ENCODE peak calls at places on chromosomes 12 and 14, in nine cellular contexts. S is IMR-90, U is A549, Z is body of pancreas, A is uterus, P is tibial nerve, H is ovary, Y is upper lobe of left lung, F is heart left ventricle. N is an unnamed sample.

GRCh38 chr14:35779368-35779767 is 29.7 kb downstream of the RALGAPA1 start:
- DNase-seq in S (no peak), U (no peak), Z (no peak), A (no peak), P (no peak), H (no peak), Y (no peak), F (no peak), N (no peak)

GRCh38 chr12:5439333-5439732 is 7.4 kb downstream of the NTF3 start:
- DNase-seq in S (peak; percentile 24), U (no peak), Z (no peak), A (no peak), P (no peak), H (no peak), Y (no peak), F (no peak), N (no peak)

GRCh38 chr12:100293017-100293416 is 26.0 kb downstream of the SCYL2 start:
- DNase-seq in S (no peak), U (no peak), Z (no peak), A (no peak), P (no peak), H (no peak), Y (no peak), F (no peak), N (no peak)

GRCh38 chr12:68158427-68158826 is 1.1 kb downstream of the IFNG start:
- DNase-seq in S (no peak), U (peak; percentile 15), Z (no peak), A (no peak), P (no peak), H (no peak), Y (no peak), F (no peak), N (no peak)

GRCh38 chr12:48247181-48247966 is 44.3 kb upstream of the OR10AD1 start:
- DNase-seq in S (no peak), U (no peak), Z (no peak), A (no peak), P (no peak), H (no peak), Y (no peak), F (no peak), N (no peak)

GRCh38 chr14:34359423-34360120 is 102.5 kb downstream of the SPTSSA start:
- DNase-seq in S (no peak), U (no peak), Z (no peak), A (no peak), P (no peak), H (no peak), Y (no peak), F (no peak), N (no peak)

GRCh38 chr14:56144176-56144575 is 26.0 kb downstream of the PELI2 start:
- DNase-seq in S (no peak), U (no peak), Z (no peak), A (no peak), P (no peak), H (no peak), Y (no peak), F (no peak), N (no peak)

GRCh38 chr14:69968151-69968550 is 88.9 kb downstream of the SMOC1 start:
- DNase-seq in S (peak; percentile 43), U (no peak), Z (no peak), A (no peak), P (no peak), H (no peak), Y (no peak), F (no peak), N (no peak)

DNA sequence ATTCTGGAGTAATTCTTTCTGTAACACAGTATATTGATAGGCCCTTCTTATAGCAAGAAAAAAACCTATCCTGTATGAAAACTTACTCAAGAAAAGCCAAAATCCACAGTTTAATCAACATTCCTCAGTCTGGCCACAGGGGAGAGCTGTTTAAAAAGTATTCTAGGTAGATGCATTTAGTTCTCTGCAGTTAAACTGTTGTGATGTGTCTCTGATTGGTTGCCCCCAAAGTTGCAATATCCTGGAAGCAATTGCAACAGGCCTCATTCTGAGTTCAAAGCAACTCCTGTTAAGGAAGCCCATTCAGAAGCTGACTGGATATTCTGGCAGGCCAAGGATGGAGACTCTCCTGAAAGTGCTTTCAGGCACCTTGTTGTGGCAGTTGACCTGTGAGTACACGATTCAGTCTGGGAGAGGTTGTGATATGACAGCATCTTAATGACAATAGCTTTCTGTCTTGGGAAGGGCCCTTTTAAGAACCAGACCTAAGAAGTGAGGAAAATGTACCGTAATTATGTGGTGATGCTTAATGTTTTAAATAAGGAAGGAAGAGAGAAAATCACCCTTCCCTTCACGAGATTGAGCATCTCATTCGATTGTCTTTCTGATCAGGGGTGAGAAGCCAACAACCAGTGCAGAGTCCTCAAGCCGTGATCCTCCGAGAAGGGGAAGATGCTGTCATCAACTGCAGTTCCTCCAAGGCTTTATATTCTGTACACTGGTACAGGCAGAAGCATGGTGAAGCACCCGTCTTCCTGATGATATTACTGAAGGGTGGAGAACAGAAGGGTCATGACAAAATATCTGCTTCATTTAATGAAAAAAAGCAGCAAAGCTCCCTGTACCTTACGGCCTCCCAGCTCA is 420.7 kb downstream of the DAD1 start:
- DNase-seq in S (peak; percentile 63), U (no peak), Z (no peak), A (no peak), P (no peak), H (no peak), Y (no peak), F (no peak), N (no peak)
- TF ChIP-seq POLR2A in S (no peak), U (no peak), Z (no peak), A (no peak), P (no peak), H (no peak), Y (no peak), F (no peak), N (no peak)

GRCh38 chr14:74988131-74988530 is 14.6 kb upstream of the EIF2B2 start:
- DNase-seq in S (peak; percentile 75), U (peak; percentile 54), Z (no peak), A (no peak), P (no peak), H (no peak), Y (no peak), F (no peak), N (peak; percentile 40)
- H3K27ac ChIP-seq in S (no peak overlapping the region), U (no peak overlapping the region), Z (no peak overlapping the region), A (no peak overlapping the region), P (no peak overlapping the region), H (no peak overlapping the region), Y (no peak overlapping the region), F (peak overlapping the region; percentile 20), N (no peak overlapping the region)

GRCh38 chr12:3241621-3242020 is 164.4 kb downstream of the TSPAN9 start:
- DNase-seq in S (no peak), U (no peak), Z (no peak), A (no peak), P (no peak), H (no peak), Y (no peak), F (peak; percentile 80), N (no peak)

GRCh38 chr12:3242199-3242863 is 165.2 kb downstream of the TSPAN9 start:
- DNase-seq in S (no peak), U (peak; percentile 7), Z (no peak), A (no peak), P (no peak), H (no peak), Y (no peak), F (peak; percentile 85), N (no peak)

GRCh38 chr12:3237154-3237520 is 160.0 kb downstream of the TSPAN9 start:
- DNase-seq in S (no peak), U (no peak), Z (no peak), A (no peak), P (no peak), H (no peak), Y (no peak), F (no peak), N (no peak)

GRCh38 chr12:3236345-3237153 is 159.4 kb downstream of the TSPAN9 start:
- DNase-seq in S (peak; percentile 72), U (peak; percentile 44), Z (no peak), A (peak; percentile 57), P (no peak), H (no peak), Y (no peak), F (no peak), N (peak; percentile 62)

DNA sequence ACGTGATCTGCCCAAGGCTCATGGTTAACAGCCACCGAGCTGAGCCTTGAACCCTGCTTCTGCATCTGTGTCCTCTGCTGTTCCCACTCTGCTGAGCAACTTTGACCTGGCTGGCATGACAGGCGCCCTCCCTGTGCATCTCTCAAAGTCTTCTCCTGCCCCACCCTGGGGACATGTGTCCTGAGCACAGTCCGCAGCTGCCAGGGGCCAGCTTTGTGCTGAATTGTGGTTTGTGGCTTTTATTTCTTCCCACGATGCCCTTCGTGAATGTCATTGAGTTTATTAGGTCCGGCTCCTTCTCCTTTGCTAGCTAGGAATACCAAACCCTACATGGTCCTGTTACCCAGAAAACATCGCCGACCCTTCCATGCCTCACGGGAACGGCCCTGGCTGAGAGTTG is 161.0 kb downstream of the TSPAN9 start:
- DNase-seq in S (no peak), U (no peak), Z (no peak), A (no peak), P (no peak), H (no peak), Y (no peak), F (no peak), N (no peak)
- H3K9me3 ChIP-seq in S (no peaks in the 10 kb centered on the region), U (no peaks in the 10 kb centered on the region), Z (no peaks in the 10 kb centered on the region), A (no peaks in the 10 kb centered on the region), P (no peaks in the 10 kb centered on the region), H (no peaks in the 10 kb centered on the region), Y (no peaks in the 10 kb centered on the region), F (no peaks in the 10 kb centered on the region), N (no peaks in the 10 kb centered on the region)

GRCh38 chr12:109579639-109580038 is 6.0 kb downstream of the MVK start:
- DNase-seq in S (no peak), U (no peak), Z (no peak), A (no peak), P (no peak), H (no peak), Y (no peak), F (no peak), N (no peak)

GRCh38 chr12:109580684-109581333 is 7.2 kb downstream of the MVK start:
- DNase-seq in S (no peak), U (no peak), Z (no peak), A (no peak), P (no peak), H (no peak), Y (no peak), F (peak; percentile 35), N (no peak)

GRCh38 chr12:109577311-109577710 is 3.7 kb downstream of the MVK start:
- DNase-seq in S (no peak), U (no peak), Z (no peak), A (no peak), P (no peak), H (no peak), Y (no peak), F (no peak), N (no peak)

GRCh38 chr12:109580272-109580671 is 6.7 kb downstream of the MVK start:
- DNase-seq in S (no peak), U (no peak), Z (no peak), A (no peak), P (no peak), H (no peak), Y (no peak), F (no peak), N (no peak)

DNA sequence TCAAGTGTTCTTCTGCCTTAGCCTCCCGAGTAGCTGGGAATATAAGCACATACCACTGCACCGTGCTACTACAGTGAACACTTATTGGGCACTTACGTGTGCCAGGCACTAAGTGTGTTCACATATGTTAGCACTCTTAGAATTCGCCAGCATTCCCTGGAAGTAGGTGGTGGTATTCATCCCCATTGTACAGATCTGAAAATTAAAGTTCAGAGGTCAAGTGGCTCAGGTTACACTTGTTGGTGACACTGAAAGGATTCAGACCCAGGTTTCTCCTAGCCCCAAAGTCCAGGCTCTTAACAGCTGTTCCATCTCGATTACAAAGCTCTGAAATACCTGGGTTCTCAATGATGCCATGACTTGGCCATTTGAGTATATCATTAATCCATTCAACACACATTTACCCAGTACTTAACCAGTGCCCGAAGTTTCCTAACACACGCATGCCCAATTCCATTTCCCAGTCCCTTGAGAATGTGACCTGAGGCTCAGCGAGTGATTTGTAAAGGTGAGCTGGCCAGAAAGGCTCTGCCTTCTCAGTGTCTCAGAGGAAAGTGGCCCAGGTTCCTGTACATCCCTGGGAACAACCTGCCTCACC is 4.8 kb downstream of the MVK start:
- DNase-seq in S (no peak), U (no peak), Z (no peak), A (no peak), P (no peak), H (no peak), Y (no peak), F (no peak), N (no peak)
- TF ChIP-seq POLR2A in S (no peak), U (no peak), Z (no peak), A (no peak), P (no peak), H (no peak), Y (no peak), F (no peak), N (no peak)

N was measured in Peyer's patch.